ENCODE peak calls at places on chromosomes 12 and 14, in nine cellular contexts. H, L, D, C, O, I, J, E and K are unnamed samples.

GRCh38 chr14:22449612-22449930 is 139.5 kb downstream of the DAD1 start:
- DNase-seq in H (no peak), L (no peak), D (no peak), C (no peak), O (no peak), I (no peak), J (no peak), E (no peak), K (no peak)

GRCh38 chr12:31011746-31012567 is 61.7 kb upstream of the DDX11 start:
- DNase-seq in H (no peak), L (no peak), D (no peak), C (peak), O (no peak), I (no peak), J (no peak), E (no peak), K (no peak)

GRCh38 chr14:85443001-85443400 is 86.9 kb upstream of the FLRT2 start:
- DNase-seq in H (no peak), L (no peak), D (no peak), C (no peak), O (no peak), I (no peak), J (no peak), E (no peak), K (no peak)

GRCh38 chr12:113955109-113955970 is 10.8 kb downstream of the RBM19 start:
- DNase-seq in H (no peak), L (no peak), D (no peak), C (peak), O (no peak), I (no peak), J (no peak), E (no peak), K (no peak)

GRCh38 chr14:89027097-89027740 is 202.8 kb downstream of the TTC8 start:
- DNase-seq in H (peak), L (no peak), D (peak), C (peak), O (peak), I (peak), J (no peak), E (no peak), K (no peak)

GRCh38 chr12:52634266-52635056 is 16.1 kb upstream of the KRT73 start:
- DNase-seq in H (no peak), L (no peak), D (peak), C (no peak), O (no peak), I (no peak), J (no peak), E (no peak), K (peak)

GRCh38 chr12:33588725-33589405 is 149.2 kb upstream of the SYT10 start:
- DNase-seq in H (no peak), L (no peak), D (no peak), C (no peak), O (no peak), I (no peak), J (no peak), E (no peak), K (no peak)

GRCh38 chr12:38175538-38175937 is 141.0 kb upstream of the ALG10B start:
- DNase-seq in H (no peak), L (no peak), D (no peak), C (no peak), O (no peak), I (no peak), J (no peak), E (no peak), K (peak)

GRCh38 chr12:6464531-6464930 is 5.9 kb downstream of the VAMP1 start:
- DNase-seq in H (no peak), L (no peak), D (no peak), C (no peak), O (no peak), I (no peak), J (no peak), E (no peak), K (no peak)

GRCh38 chr12:124774462-124775167 is 89.0 kb downstream of the SCARB1 start:
- DNase-seq in H (peak), L (peak), D (no peak), C (peak), O (peak), I (peak), J (no peak), E (no peak), K (no peak)

GRCh38 chr14:89489796-89490506 is 72.9 kb upstream of the FOXN3 start:
- DNase-seq in H (no peak), L (no peak), D (no peak), C (no peak), O (peak), I (no peak), J (no peak), E (no peak), K (no peak)

GRCh38 chr12:70258605-70259403 is 15.6 kb downstream of the CNOT2 start:
- DNase-seq in H (no peak), L (no peak), D (no peak), C (no peak), O (no peak), I (no peak), J (no peak), E (no peak), K (no peak)

GRCh38 chr12:6540181-6540877 is 6.0 kb downstream of the GAPDH start:
- DNase-seq in H (peak), L (peak), D (peak), C (peak), O (peak), I (peak), J (peak), E (peak), K (no peak)

GRCh38 chr14:31962920-31963319 is 114.2 kb upstream of the ARHGAP5 start:
- DNase-seq in H (no peak), L (no peak), D (no peak), C (no peak), O (no peak), I (no peak), J (no peak), E (no peak), K (no peak)

GRCh38 chr12:58413794-58414193 is 472.4 kb downstream of the ATP23 start:
- DNase-seq in H (no peak), L (no peak), D (no peak), C (no peak), O (peak), I (no peak), J (no peak), E (no peak), K (no peak)

GRCh38 chr14:105528859-105529505 is 2.6 kb downstream of the TMEM121 start:
- DNase-seq in H (peak), L (no peak), D (no peak), C (no peak), O (no peak), I (no peak), J (no peak), E (no peak), K (no peak)
- H3K4me3 ChIP-seq in H (no peak), L (no peak), D (no peak), C (no peak), O (no peak), I (peak), J (peak), E (no peak), K (no peak)

GRCh38 chr12:24596768-24597388 is 352.0 kb downstream of the BCAT1 start:
- DNase-seq in H (no peak), L (no peak), D (no peak), C (peak), O (peak), I (no peak), J (no peak), E (no peak), K (peak)
- TF ChIP-seq CTCF in H (peak), L (peak), D (peak), C (peak), O (peak), I (no peak), J (peak), E (peak), K (peak)

DNA sequence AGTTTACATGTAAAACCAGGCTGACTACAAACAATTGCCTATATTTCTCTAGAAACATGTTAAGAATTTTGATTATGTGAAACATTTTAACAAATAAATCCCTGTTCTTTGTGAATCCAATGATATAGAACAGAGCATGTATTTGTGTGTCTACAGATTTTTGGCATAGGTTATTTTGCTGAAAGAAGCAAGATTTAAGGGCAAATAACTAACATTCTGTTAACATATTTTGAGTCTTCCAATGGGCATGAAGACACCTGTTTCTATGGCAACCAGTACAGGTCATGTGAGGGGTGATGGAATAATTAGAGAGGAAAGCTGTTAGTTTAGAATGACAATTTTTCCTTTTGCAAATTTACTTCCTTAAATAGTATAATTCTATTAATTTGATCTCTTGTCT is 8.8 kb downstream of the ART4 start:
- DNase-seq in H (no peak), L (no peak), D (no peak), C (no peak), O (no peak), I (no peak), J (no peak), E (no peak), K (no peak)
- H3K4me3 ChIP-seq in H (no peak), L (no peak), D (no peak), C (no peak), O (no peak), I (no peak), J (no peak), E (no peak), K (no peak)

DNA sequence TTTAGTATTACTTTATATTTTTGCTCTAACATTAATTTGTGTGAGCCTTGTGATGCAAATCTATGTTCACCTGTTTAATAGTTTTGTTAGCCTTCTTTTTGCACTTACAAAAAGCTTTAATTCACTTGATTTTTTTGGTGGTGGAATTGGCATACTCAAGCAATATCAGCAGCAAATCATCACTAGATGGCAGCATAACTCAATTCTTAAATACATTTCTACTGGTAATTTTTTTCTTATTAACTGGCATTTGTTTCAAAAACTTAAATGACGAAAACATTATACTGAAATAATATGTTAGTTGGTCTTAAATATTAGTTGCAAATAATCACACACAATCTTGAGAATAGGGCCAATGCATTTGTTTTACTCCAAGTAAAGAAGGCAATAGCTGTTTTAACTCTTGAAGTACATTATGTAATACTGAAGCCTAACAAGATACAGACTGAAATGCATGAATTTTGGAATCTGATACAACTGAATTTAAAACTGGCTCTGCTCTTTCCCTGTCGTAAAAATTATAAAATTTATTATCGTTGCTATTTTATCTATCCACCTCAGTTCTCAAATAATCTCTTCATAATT is 151.5 kb downstream of the ATXN7L3B start:
- DNase-seq in H (peak), L (peak), D (no peak), C (peak), O (peak), I (no peak), J (no peak), E (peak), K (peak)
- TF ChIP-seq CTCF in H (peak), L (peak), D (peak), C (peak), O (peak), I (peak), J (peak), E (peak), K (peak)